ENCODE peak calls at places on chromosomes 6 and 20, in eight cellular contexts. One of them, this sample, is unnamed.
A peak's percentile ranks its signal among the peaks of the same experiment; 100 is the strongest.

GRCh38 chr6:10410214-10410873 is 4.5 kb downstream of the TFAP2A start:
- DNase-seq in IMR-90: no peak
- DNase-seq in cardiac muscle cell: no peak
- DNase-seq in ovary: no peak
- DNase-seq in fibroblast of pulmonary artery: no peak
- DNase-seq in left ventricle myocardium inferior: no peak
- DNase-seq in H9: no peak
- DNase-seq in heart left ventricle: no peak
- DNase-seq in this sample: no peak

GRCh38 chr6:125546827-125547226 is 202.6 kb upstream of the HEY2 start:
- DNase-seq in left ventricle myocardium inferior: no peak
- DNase-seq in H9: no peak
- DNase-seq in cardiac muscle cell: no peak
- DNase-seq in heart left ventricle: no peak
- DNase-seq in IMR-90: peak; percentile 1
- DNase-seq in ovary: no peak
- DNase-seq in fibroblast of pulmonary artery: peak; percentile 31
- DNase-seq in this sample: no peak

GRCh38 chr20:60055740-60056139 is 97.5 kb downstream of the CDH26 start:
- DNase-seq in cardiac muscle cell: no peak
- DNase-seq in IMR-90: no peak
- DNase-seq in fibroblast of pulmonary artery: no peak
- DNase-seq in heart left ventricle: peak; percentile 72
- DNase-seq in H9: peak; percentile 15
- DNase-seq in left ventricle myocardium inferior: peak; percentile 57
- DNase-seq in ovary: no peak
- DNase-seq in this sample: no peak

GRCh38 chr6:52975580-52975979 is 19.5 kb downstream of the GSTA4 start:
- DNase-seq in IMR-90: peak; percentile 29
- DNase-seq in cardiac muscle cell: no peak
- DNase-seq in heart left ventricle: no peak
- DNase-seq in left ventricle myocardium inferior: no peak
- DNase-seq in H9: no peak
- DNase-seq in ovary: no peak
- DNase-seq in fibroblast of pulmonary artery: no peak
- DNase-seq in this sample: no peak

GRCh38 chr20:32189691-32190607 is 17.6 kb downstream of the PLAGL2 start:
- DNase-seq in fibroblast of pulmonary artery: no peak
- DNase-seq in H9: peak; percentile 75
- DNase-seq in ovary: peak; percentile 43
- DNase-seq in heart left ventricle: peak; percentile 56
- DNase-seq in left ventricle myocardium inferior: peak; percentile 50
- DNase-seq in IMR-90: peak; percentile 11
- DNase-seq in cardiac muscle cell: peak; percentile 70
- DNase-seq in this sample: peak; percentile 66

GRCh38 chr20:56945057-56945456 is 316.0 kb downstream of the TFAP2C start:
- DNase-seq in fibroblast of pulmonary artery: no peak
- DNase-seq in heart left ventricle: no peak
- DNase-seq in H9: no peak
- DNase-seq in left ventricle myocardium inferior: no peak
- DNase-seq in ovary: no peak
- DNase-seq in cardiac muscle cell: no peak
- DNase-seq in IMR-90: no peak
- DNase-seq in this sample: no peak

GRCh38 chr20:21101453-21102251 is 4.5 kb downstream of the LINC00237 start:
- DNase-seq in ovary: no peak
- DNase-seq in heart left ventricle: peak; percentile 26
- DNase-seq in left ventricle myocardium inferior: no peak
- DNase-seq in fibroblast of pulmonary artery: no peak
- DNase-seq in cardiac muscle cell: no peak
- DNase-seq in IMR-90: no peak
- DNase-seq in H9: peak; percentile 75
- DNase-seq in this sample: peak; percentile 18

GRCh38 chr20:46767127-46767761 is 57.8 kb downstream of the SLC2A10 start:
- DNase-seq in IMR-90: peak; percentile 36
- DNase-seq in fibroblast of pulmonary artery: peak; percentile 48
- DNase-seq in cardiac muscle cell: peak; percentile 59
- DNase-seq in heart left ventricle: no peak
- DNase-seq in H9: peak; percentile 51
- DNase-seq in left ventricle myocardium inferior: no peak
- DNase-seq in ovary: no peak
- DNase-seq in this sample: no peak

GRCh38 chr6:1497593-1498105 is 108.3 kb downstream of the FOXF2 start:
- DNase-seq in ovary: peak; percentile 71
- DNase-seq in cardiac muscle cell: no peak
- DNase-seq in IMR-90: no peak
- DNase-seq in H9: no peak
- DNase-seq in left ventricle myocardium inferior: peak; percentile 32
- DNase-seq in heart left ventricle: peak; percentile 38
- DNase-seq in fibroblast of pulmonary artery: no peak
- DNase-seq in this sample: no peak

GRCh38 chr20:43689165-43689564 is 22.3 kb downstream of the MYBL2 start:
- DNase-seq in H9: no peak
- DNase-seq in left ventricle myocardium inferior: no peak
- DNase-seq in fibroblast of pulmonary artery: no peak
- DNase-seq in IMR-90: no peak
- DNase-seq in heart left ventricle: no peak
- DNase-seq in ovary: no peak
- DNase-seq in cardiac muscle cell: no peak
- DNase-seq in this sample: no peak

GRCh38 chr6:73580247-73581149 is 59.7 kb upstream of the EEF1A1 start:
- DNase-seq in heart left ventricle: peak; percentile 88
- DNase-seq in cardiac muscle cell: peak; percentile 54
- DNase-seq in H9: peak; percentile 97
- DNase-seq in ovary: peak; percentile 84
- DNase-seq in IMR-90: peak; percentile 98
- DNase-seq in left ventricle myocardium inferior: peak; percentile 78
- DNase-seq in fibroblast of pulmonary artery: peak; percentile 98
- DNase-seq in this sample: peak; percentile 65

GRCh38 chr20:4153251-4153650 is 137.9 kb upstream of the RNF24 start:
- DNase-seq in fibroblast of pulmonary artery: no peak
- DNase-seq in heart left ventricle: no peak
- DNase-seq in cardiac muscle cell: no peak
- DNase-seq in IMR-90: no peak
- DNase-seq in left ventricle myocardium inferior: no peak
- DNase-seq in H9: no peak
- DNase-seq in ovary: no peak
- DNase-seq in this sample: no peak

GRCh38 chr6:144993870-144994269 is 708.7 kb downstream of the UTRN start:
- DNase-seq in H9: no peak
- DNase-seq in IMR-90: peak; percentile 79
- DNase-seq in heart left ventricle: no peak
- DNase-seq in fibroblast of pulmonary artery: peak; percentile 33
- DNase-seq in ovary: no peak
- DNase-seq in left ventricle myocardium inferior: no peak
- DNase-seq in cardiac muscle cell: peak; percentile 10
- DNase-seq in this sample: no peak

GRCh38 chr6:56370591-56371198 is 123.3 kb upstream of the COL21A1 start:
- DNase-seq in H9: no peak
- DNase-seq in IMR-90: peak; percentile 87
- DNase-seq in fibroblast of pulmonary artery: peak; percentile 99
- DNase-seq in heart left ventricle: peak; percentile 60
- DNase-seq in ovary: peak; percentile 78
- DNase-seq in left ventricle myocardium inferior: no peak
- DNase-seq in cardiac muscle cell: peak; percentile 44
- DNase-seq in this sample: no peak

GRCh38 chr6:145963216-145964068 is 716 bp downstream of the SHPRH start:
- DNase-seq in fibroblast of pulmonary artery: peak; percentile 51
- DNase-seq in H9: no peak
- DNase-seq in left ventricle myocardium inferior: peak; percentile 38
- DNase-seq in IMR-90: peak; percentile 43
- DNase-seq in cardiac muscle cell: peak; percentile 79
- DNase-seq in ovary: no peak
- DNase-seq in heart left ventricle: peak; percentile 58
- DNase-seq in this sample: peak; percentile 24

GRCh38 chr6:34531580-34532201 is 24.4 kb downstream of the SPDEF start:
- DNase-seq in H9: peak; percentile 97
- DNase-seq in left ventricle myocardium inferior: peak; percentile 22
- DNase-seq in IMR-90: peak; percentile 67
- DNase-seq in ovary: peak; percentile 75
- DNase-seq in heart left ventricle: peak; percentile 85
- DNase-seq in fibroblast of pulmonary artery: peak; percentile 62
- DNase-seq in cardiac muscle cell: peak; percentile 74
- DNase-seq in this sample: no peak

GRCh38 chr6:131135244-131136020 is at the start of gene AKAP7:
- DNase-seq in left ventricle myocardium inferior: peak; percentile 82
- DNase-seq in H9: peak; percentile 82
- DNase-seq in heart left ventricle: peak; percentile 83
- DNase-seq in ovary: peak; percentile 76
- DNase-seq in cardiac muscle cell: peak; percentile 85
- DNase-seq in fibroblast of pulmonary artery: peak; percentile 77
- DNase-seq in IMR-90: peak; percentile 39
- DNase-seq in this sample: peak; percentile 78

GRCh38 chr6:165716886-165717285 is 53.8 kb upstream of the PDE10A start:
- DNase-seq in H9: no peak
- DNase-seq in fibroblast of pulmonary artery: no peak
- DNase-seq in left ventricle myocardium inferior: no peak
- DNase-seq in heart left ventricle: no peak
- DNase-seq in ovary: no peak
- DNase-seq in cardiac muscle cell: no peak
- DNase-seq in IMR-90: peak; percentile 48
- DNase-seq in this sample: no peak

GRCh38 chr6:165714907-165715306 is 51.9 kb upstream of the PDE10A start:
- DNase-seq in fibroblast of pulmonary artery: no peak
- DNase-seq in heart left ventricle: no peak
- DNase-seq in IMR-90: no peak
- DNase-seq in left ventricle myocardium inferior: no peak
- DNase-seq in H9: no peak
- DNase-seq in cardiac muscle cell: no peak
- DNase-seq in ovary: no peak
- DNase-seq in this sample: no peak

GRCh38 chr6:165715428-165715827 is 52.4 kb upstream of the PDE10A start:
- DNase-seq in IMR-90: no peak
- DNase-seq in heart left ventricle: no peak
- DNase-seq in fibroblast of pulmonary artery: no peak
- DNase-seq in cardiac muscle cell: no peak
- DNase-seq in ovary: no peak
- DNase-seq in left ventricle myocardium inferior: no peak
- DNase-seq in H9: no peak
- DNase-seq in this sample: no peak

GRCh38 chr6:165717732-165718465 is 54.9 kb upstream of the PDE10A start:
- DNase-seq in heart left ventricle: no peak
- DNase-seq in H9: no peak
- DNase-seq in left ventricle myocardium inferior: no peak
- DNase-seq in ovary: no peak
- DNase-seq in cardiac muscle cell: no peak
- DNase-seq in fibroblast of pulmonary artery: peak; percentile 80
- DNase-seq in IMR-90: peak; percentile 84
- DNase-seq in this sample: no peak

DNA sequence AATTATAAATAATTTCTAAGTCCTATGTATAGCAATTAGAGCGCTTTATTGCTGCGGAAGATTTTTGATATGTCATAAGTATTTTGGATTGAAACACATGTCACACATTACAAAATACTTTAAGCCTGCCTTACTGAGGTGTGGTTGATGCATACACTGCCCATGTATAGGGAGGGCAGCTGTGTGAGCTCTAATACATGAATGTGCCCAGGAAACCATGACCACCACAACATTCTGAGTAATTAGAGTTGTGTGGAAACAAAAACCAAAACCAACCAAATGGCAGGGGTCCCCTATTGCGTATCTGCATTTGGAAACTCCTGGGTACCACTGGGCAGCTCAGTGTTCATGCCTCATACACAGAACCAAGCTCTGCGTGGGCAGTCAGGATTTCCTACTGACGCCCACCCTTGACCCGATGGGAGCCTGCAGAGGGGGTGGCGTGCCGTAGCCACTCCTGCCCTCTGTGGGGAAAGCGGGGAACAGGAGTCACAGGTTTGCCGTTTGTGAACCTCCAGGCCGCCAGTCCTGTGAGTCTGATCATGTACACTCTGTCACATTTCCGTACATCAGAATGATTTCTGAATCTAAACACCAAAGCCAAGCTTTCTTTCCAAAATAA is 50.9 kb upstream of the PDE10A start:
- DNase-seq in H9: no peak
- DNase-seq in fibroblast of pulmonary artery: no peak
- DNase-seq in ovary: no peak
- DNase-seq in IMR-90: no peak
- DNase-seq in heart left ventricle: no peak
- DNase-seq in cardiac muscle cell: no peak
- DNase-seq in left ventricle myocardium inferior: no peak
- DNase-seq in this sample: no peak
- TF ChIP-seq CTCF in H9: peak; percentile 28
- TF ChIP-seq CTCF in fibroblast of pulmonary artery: no peak
- TF ChIP-seq CTCF in ovary: no peak
- TF ChIP-seq CTCF in IMR-90: no peak
- TF ChIP-seq CTCF in heart left ventricle: no peak
- TF ChIP-seq CTCF in cardiac muscle cell: no peak
- TF ChIP-seq CTCF in left ventricle myocardium inferior: no peak
- TF ChIP-seq CTCF in this sample: no peak

DNA sequence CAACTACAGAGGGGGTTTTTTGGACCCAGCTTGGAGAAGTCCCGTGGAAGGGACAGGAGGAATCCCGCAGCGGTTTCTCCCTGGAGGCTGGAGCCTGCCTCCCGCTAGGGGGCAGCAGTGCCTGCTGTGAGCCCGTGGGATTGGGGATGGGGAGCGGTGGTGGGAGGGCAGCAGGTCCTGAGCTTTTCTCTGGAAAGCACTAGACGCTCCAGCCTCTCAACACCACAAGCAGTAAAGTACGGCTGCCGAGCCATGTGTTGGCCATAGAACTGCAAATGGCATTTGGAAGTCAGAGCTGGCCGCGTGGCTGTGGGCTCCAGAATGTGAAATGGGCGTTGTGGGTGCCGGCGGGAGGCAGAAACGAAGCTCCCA is 47.8 kb downstream of the GMPR start:
- DNase-seq in cardiac muscle cell: peak; percentile 87
- DNase-seq in heart left ventricle: no peak
- DNase-seq in H9: peak; percentile 84
- DNase-seq in IMR-90: peak; percentile 38
- DNase-seq in left ventricle myocardium inferior: no peak
- DNase-seq in ovary: no peak
- DNase-seq in fibroblast of pulmonary artery: peak; percentile 61
- DNase-seq in this sample: peak; percentile 61
- TF ChIP-seq CTCF in cardiac muscle cell: peak; percentile 96
- TF ChIP-seq CTCF in heart left ventricle: peak; percentile 69
- TF ChIP-seq CTCF in H9: peak; percentile 92
- TF ChIP-seq CTCF in IMR-90: peak; percentile 80
- TF ChIP-seq CTCF in left ventricle myocardium inferior: peak; percentile 72
- TF ChIP-seq CTCF in ovary: no peak
- TF ChIP-seq CTCF in fibroblast of pulmonary artery: peak; percentile 96
- TF ChIP-seq CTCF in this sample: peak; percentile 86

GRCh38 chr20:50278684-50279531 is 88.3 kb downstream of the CEBPB start:
- DNase-seq in ovary: peak; percentile 79
- DNase-seq in left ventricle myocardium inferior: peak; percentile 85
- DNase-seq in heart left ventricle: peak; percentile 91
- DNase-seq in H9: no peak
- DNase-seq in cardiac muscle cell: peak; percentile 47
- DNase-seq in fibroblast of pulmonary artery: peak; percentile 14
- DNase-seq in IMR-90: no peak
- DNase-seq in this sample: no peak
- TF ChIP-seq CTCF in ovary: peak; percentile 35
- TF ChIP-seq CTCF in left ventricle myocardium inferior: peak; percentile 56
- TF ChIP-seq CTCF in heart left ventricle: peak; percentile 46
- TF ChIP-seq CTCF in H9: no peak
- TF ChIP-seq CTCF in cardiac muscle cell: peak; percentile 12
- TF ChIP-seq CTCF in fibroblast of pulmonary artery: no peak
- TF ChIP-seq CTCF in IMR-90: no peak
- TF ChIP-seq CTCF in this sample: no peak

GRCh38 chr6:152594726-152595125 is 42.4 kb downstream of the SYNE1 start:
- DNase-seq in left ventricle myocardium inferior: no peak
- DNase-seq in IMR-90: no peak
- DNase-seq in ovary: no peak
- DNase-seq in fibroblast of pulmonary artery: no peak
- DNase-seq in heart left ventricle: no peak
- DNase-seq in H9: no peak
- DNase-seq in cardiac muscle cell: no peak
- DNase-seq in this sample: no peak
- TF ChIP-seq CTCF in left ventricle myocardium inferior: no peak
- TF ChIP-seq CTCF in IMR-90: no peak
- TF ChIP-seq CTCF in ovary: no peak
- TF ChIP-seq CTCF in fibroblast of pulmonary artery: no peak
- TF ChIP-seq CTCF in heart left ventricle: no peak
- TF ChIP-seq CTCF in H9: no peak
- TF ChIP-seq CTCF in cardiac muscle cell: no peak
- TF ChIP-seq CTCF in this sample: no peak